ENCODE peak calls at places on chromosomes 6 and 20, in four cellular contexts. One of them, this sample, is unnamed.

GRCh38 chr6:14211596-14211961 is 94.0 kb downstream of the CD83 start:
- DNase-seq in mesenchymal stem cell: peak; percentile 62
- DNase-seq in neuronal stem cell: peak; percentile 83
- DNase-seq in H1: no peak
- DNase-seq in this sample: no peak

GRCh38 chr6:37696220-37696840 is 1.4 kb downstream of the MDGA1 start:
- DNase-seq in mesenchymal stem cell: peak; percentile 54
- DNase-seq in neuronal stem cell: no peak
- DNase-seq in H1: peak; percentile 62
- DNase-seq in this sample: peak; percentile 45

GRCh38 chr6:112286010-112286409 is 31.6 kb upstream of the LAMA4 start:
- DNase-seq in mesenchymal stem cell: no peak
- DNase-seq in neuronal stem cell: no peak
- DNase-seq in H1: no peak
- DNase-seq in this sample: peak; percentile 17

GRCh38 chr6:52754443-52754842 is 8.8 kb downstream of the GSTA2 start:
- DNase-seq in mesenchymal stem cell: no peak
- DNase-seq in neuronal stem cell: no peak
- DNase-seq in H1: no peak
- DNase-seq in this sample: no peak

GRCh38 chr20:23995905-23996666 is 7.5 kb upstream of the GGTLC1 start:
- DNase-seq in mesenchymal stem cell: peak; percentile 12
- DNase-seq in neuronal stem cell: peak; percentile 30
- DNase-seq in H1: no peak
- DNase-seq in this sample: peak; percentile 60

GRCh38 chr6:104409913-104410312 is 449.8 kb downstream of the HACE1 start:
- DNase-seq in mesenchymal stem cell: no peak
- DNase-seq in neuronal stem cell: no peak
- DNase-seq in H1: no peak
- DNase-seq in this sample: peak; percentile 22

GRCh38 chr20:63406617-63407245 is 45.6 kb upstream of the CHRNA4 start:
- DNase-seq in mesenchymal stem cell: no peak
- DNase-seq in neuronal stem cell: no peak
- DNase-seq in H1: no peak
- DNase-seq in this sample: no peak

GRCh38 chr6:74343804-74344203 is 647.8 kb downstream of the CD109 start:
- DNase-seq in mesenchymal stem cell: no peak
- DNase-seq in neuronal stem cell: no peak
- DNase-seq in H1: no peak
- DNase-seq in this sample: peak; percentile 8

GRCh38 chr6:168195712-168196111 is 116.7 kb upstream of the FRMD1 start:
- DNase-seq in mesenchymal stem cell: no peak
- DNase-seq in neuronal stem cell: no peak
- DNase-seq in H1: peak; percentile 28
- DNase-seq in this sample: no peak

GRCh38 chr20:50646483-50646996 is 44.8 kb downstream of the RIPOR3 start:
- DNase-seq in mesenchymal stem cell: peak; percentile 89
- DNase-seq in neuronal stem cell: no peak
- DNase-seq in H1: no peak
- DNase-seq in this sample: no peak

GRCh38 chr20:50648651-50649050 is 42.7 kb downstream of the RIPOR3 start:
- DNase-seq in mesenchymal stem cell: no peak
- DNase-seq in neuronal stem cell: no peak
- DNase-seq in H1: no peak
- DNase-seq in this sample: no peak

GRCh38 chr20:50642288-50642803 is 49.0 kb downstream of the RIPOR3 start:
- DNase-seq in mesenchymal stem cell: peak; percentile 75
- DNase-seq in neuronal stem cell: no peak
- DNase-seq in H1: no peak
- DNase-seq in this sample: no peak

GRCh38 chr20:50649587-50649986 is 41.8 kb downstream of the RIPOR3 start:
- DNase-seq in mesenchymal stem cell: no peak
- DNase-seq in neuronal stem cell: no peak
- DNase-seq in H1: no peak
- DNase-seq in this sample: no peak

DNA sequence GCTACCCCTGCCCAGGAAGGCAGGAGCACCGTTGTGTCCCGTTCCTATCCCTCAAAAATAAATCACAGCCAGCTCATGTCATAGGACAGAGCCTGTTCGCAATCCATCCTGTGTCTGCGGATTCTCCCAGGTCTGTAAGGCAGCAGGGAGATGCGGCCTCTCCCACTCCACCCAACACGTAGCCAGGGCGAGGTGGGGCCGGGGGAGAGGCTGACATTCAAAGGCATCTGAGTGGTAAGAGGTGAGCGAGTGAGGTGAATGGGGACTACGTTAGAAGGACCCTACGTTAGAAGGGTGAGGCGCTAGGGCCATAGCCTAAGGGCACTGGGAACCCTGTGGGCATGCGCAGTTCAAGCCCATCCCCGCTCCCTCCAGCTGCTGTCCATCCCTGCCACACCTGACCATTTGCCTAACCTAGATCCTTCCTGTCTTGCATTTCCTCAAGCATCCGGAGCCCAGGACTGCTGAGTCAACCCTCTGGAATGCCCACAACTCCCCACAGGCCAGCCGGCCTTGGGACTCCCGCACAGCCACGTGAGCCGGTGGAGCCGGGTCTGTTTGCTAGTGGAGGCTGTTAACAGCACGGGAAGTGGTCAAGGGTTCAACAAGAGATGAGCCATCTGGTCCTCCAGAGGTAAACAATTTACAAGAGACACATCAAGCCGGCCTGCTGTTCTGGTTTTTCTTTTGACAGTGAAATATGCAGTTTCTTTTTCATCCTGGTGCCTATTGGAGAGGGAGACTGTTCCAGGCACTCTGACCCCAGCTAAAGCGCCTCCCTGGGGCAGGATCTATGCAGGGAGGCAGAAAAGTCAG is 45.9 kb downstream of the RIPOR3 start:
- DNase-seq in mesenchymal stem cell: peak; percentile 100
- DNase-seq in neuronal stem cell: no peak
- DNase-seq in H1: peak; percentile 77
- DNase-seq in this sample: peak; percentile 94
- H2BK12ac ChIP-seq in mesenchymal stem cell: peak overlapping the region; percentile 100
- H2BK12ac ChIP-seq in neuronal stem cell: peak overlapping the region; percentile 5
- H2BK12ac ChIP-seq in H1: peak overlapping the region; percentile 100
- H2BK12ac ChIP-seq in this sample: peak overlapping the region; percentile 41

DNA sequence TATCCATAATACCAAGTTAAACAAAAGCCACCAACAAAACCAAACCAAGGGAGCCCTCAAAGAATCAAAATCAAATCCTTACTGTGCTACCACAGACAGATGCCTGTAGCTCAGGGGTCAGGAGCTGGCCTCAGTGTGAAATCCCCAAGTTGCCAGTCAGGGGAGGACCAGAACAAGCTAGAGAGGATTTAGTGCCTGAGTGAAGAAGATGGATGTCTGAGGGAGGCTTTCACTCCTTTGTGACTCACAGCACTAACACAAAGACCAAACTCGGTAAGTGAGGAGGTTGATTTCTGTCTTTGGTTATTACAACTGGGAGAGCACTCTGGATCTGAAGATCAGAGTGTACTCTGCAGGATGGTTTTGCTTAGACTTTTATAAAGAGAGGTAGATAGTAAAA is 189.9 kb upstream of the ZNF184 start:
- DNase-seq in mesenchymal stem cell: no peak
- DNase-seq in neuronal stem cell: no peak
- DNase-seq in H1: no peak
- DNase-seq in this sample: peak; percentile 35
- H3K4me3 ChIP-seq in mesenchymal stem cell: no peak overlapping the region
- H3K4me3 ChIP-seq in neuronal stem cell: no peak overlapping the region
- H3K4me3 ChIP-seq in H1: no peak overlapping the region
- H3K4me3 ChIP-seq in this sample: no peak overlapping the region

DNA sequence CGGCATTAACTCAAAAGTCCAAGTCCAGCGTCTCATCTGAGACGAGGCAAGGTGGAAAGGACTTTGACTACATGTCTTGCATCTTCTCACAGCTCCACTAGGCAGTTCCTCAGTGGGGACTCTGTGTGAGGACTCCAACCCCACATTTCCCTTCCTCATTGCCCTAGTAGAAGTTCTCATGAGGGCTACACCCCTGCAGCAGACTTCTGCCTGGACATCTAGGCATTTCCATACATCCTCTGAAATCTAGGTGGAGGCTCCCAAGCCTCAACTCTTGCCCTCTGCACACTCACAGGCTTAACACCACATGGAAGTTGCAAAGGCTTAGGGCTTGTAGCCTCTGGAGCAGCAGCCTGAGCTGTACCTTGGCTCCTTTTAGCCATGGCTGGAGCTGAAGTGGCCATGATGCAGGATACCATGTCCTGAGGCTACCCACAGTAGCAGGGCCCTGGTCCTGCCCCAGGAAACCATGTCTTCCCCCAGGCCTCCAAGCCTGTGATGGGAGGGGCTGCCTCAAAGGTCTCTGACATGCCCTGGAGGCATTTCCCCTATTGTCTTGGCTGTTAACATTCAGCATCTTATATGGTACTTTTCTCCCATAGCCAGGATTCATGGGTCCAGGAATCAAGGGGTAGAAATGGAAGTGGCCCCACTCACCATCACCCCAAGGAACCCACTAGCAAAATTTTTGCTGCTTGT is 194.6 kb upstream of the KCNG1 start:
- DNase-seq in mesenchymal stem cell: no peak
- DNase-seq in neuronal stem cell: no peak
- DNase-seq in H1: no peak
- DNase-seq in this sample: peak; percentile 62
- H2BK12ac ChIP-seq in mesenchymal stem cell: no peak overlapping the region
- H2BK12ac ChIP-seq in neuronal stem cell: no peak overlapping the region
- H2BK12ac ChIP-seq in H1: no peak overlapping the region
- H2BK12ac ChIP-seq in this sample: no peak overlapping the region

GRCh38 chr6:139265512-139266190 is 26.1 kb downstream of the TXLNB start:
- DNase-seq in mesenchymal stem cell: no peak
- DNase-seq in neuronal stem cell: no peak
- DNase-seq in H1: no peak
- DNase-seq in this sample: no peak

GRCh38 chr6:139270249-139270648 is 21.5 kb downstream of the TXLNB start:
- DNase-seq in mesenchymal stem cell: no peak
- DNase-seq in neuronal stem cell: no peak
- DNase-seq in H1: no peak
- DNase-seq in this sample: no peak

GRCh38 chr6:139271056-139271455 is 20.7 kb downstream of the TXLNB start:
- DNase-seq in mesenchymal stem cell: peak; percentile 87
- DNase-seq in neuronal stem cell: no peak
- DNase-seq in H1: no peak
- DNase-seq in this sample: peak; percentile 17
- H3K4me3 ChIP-seq in mesenchymal stem cell: no peak overlapping the region
- H3K4me3 ChIP-seq in neuronal stem cell: no peak overlapping the region
- H3K4me3 ChIP-seq in H1: no peak overlapping the region
- H3K4me3 ChIP-seq in this sample: no peak overlapping the region

GRCh38 chr6:2990179-2990931 is 9.3 kb upstream of the NQO2 start:
- DNase-seq in mesenchymal stem cell: peak; percentile 81
- DNase-seq in neuronal stem cell: no peak
- DNase-seq in H1: no peak
- DNase-seq in this sample: no peak
- H2BK12ac ChIP-seq in mesenchymal stem cell: no peak overlapping the region
- H2BK12ac ChIP-seq in neuronal stem cell: no peak overlapping the region
- H2BK12ac ChIP-seq in H1: peak overlapping the region; percentile 98
- H2BK12ac ChIP-seq in this sample: no peak overlapping the region

GRCh38 chr6:96613291-96613999 is 50.5 kb downstream of the FHL5 start:
- DNase-seq in mesenchymal stem cell: no peak
- DNase-seq in neuronal stem cell: no peak
- DNase-seq in H1: no peak
- DNase-seq in this sample: no peak
- H3K4me3 ChIP-seq in mesenchymal stem cell: no peak overlapping the region
- H3K4me3 ChIP-seq in neuronal stem cell: no peak overlapping the region
- H3K4me3 ChIP-seq in H1: no peak overlapping the region
- H3K4me3 ChIP-seq in this sample: no peak overlapping the region

GRCh38 chr6:148027201-148027600 is 315.4 kb upstream of the SASH1 start:
- DNase-seq in mesenchymal stem cell: no peak
- DNase-seq in neuronal stem cell: no peak
- DNase-seq in H1: no peak
- DNase-seq in this sample: no peak

GRCh38 chr6:148021135-148021534 is 321.5 kb upstream of the SASH1 start:
- DNase-seq in mesenchymal stem cell: no peak
- DNase-seq in neuronal stem cell: no peak
- DNase-seq in H1: no peak
- DNase-seq in this sample: no peak

GRCh38 chr6:148016013-148016412 is 326.6 kb upstream of the SASH1 start:
- DNase-seq in mesenchymal stem cell: no peak
- DNase-seq in neuronal stem cell: no peak
- DNase-seq in H1: no peak
- DNase-seq in this sample: no peak

DNA sequence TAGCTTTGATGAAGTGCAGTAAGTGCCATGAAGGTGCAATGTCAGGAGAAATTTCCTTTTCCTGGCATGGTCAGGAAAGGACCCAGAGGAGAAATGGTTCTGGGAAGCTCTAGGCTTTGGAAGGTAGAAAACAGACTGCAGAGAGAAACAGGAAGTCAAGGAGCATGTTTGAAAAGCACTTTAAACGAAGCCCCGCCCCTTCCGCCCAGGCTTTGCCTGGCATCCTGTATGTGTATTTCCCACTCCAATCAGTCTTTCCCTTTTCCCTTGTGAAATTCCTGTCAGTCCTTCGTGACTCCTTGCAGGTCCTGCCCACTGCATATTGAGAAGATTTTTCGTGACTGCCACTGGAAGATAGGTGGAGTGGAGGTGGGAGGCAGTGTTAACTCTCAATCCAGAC is 320.9 kb upstream of the SASH1 start:
- DNase-seq in mesenchymal stem cell: no peak
- DNase-seq in neuronal stem cell: no peak
- DNase-seq in H1: peak; percentile 45
- DNase-seq in this sample: no peak
- H2BK12ac ChIP-seq in mesenchymal stem cell: no peak overlapping the region
- H2BK12ac ChIP-seq in neuronal stem cell: no peak overlapping the region
- H2BK12ac ChIP-seq in H1: no peak overlapping the region
- H2BK12ac ChIP-seq in this sample: no peak overlapping the region

GRCh38 chr20:8602389-8603116 is 466.3 kb upstream of the PLCB4 start:
- DNase-seq in mesenchymal stem cell: peak; percentile 31
- DNase-seq in neuronal stem cell: no peak
- DNase-seq in H1: no peak
- DNase-seq in this sample: no peak
- H3K4me3 ChIP-seq in mesenchymal stem cell: no peak overlapping the region
- H3K4me3 ChIP-seq in neuronal stem cell: no peak overlapping the region
- H3K4me3 ChIP-seq in H1: no peak overlapping the region
- H3K4me3 ChIP-seq in this sample: no peak overlapping the region

DNA sequence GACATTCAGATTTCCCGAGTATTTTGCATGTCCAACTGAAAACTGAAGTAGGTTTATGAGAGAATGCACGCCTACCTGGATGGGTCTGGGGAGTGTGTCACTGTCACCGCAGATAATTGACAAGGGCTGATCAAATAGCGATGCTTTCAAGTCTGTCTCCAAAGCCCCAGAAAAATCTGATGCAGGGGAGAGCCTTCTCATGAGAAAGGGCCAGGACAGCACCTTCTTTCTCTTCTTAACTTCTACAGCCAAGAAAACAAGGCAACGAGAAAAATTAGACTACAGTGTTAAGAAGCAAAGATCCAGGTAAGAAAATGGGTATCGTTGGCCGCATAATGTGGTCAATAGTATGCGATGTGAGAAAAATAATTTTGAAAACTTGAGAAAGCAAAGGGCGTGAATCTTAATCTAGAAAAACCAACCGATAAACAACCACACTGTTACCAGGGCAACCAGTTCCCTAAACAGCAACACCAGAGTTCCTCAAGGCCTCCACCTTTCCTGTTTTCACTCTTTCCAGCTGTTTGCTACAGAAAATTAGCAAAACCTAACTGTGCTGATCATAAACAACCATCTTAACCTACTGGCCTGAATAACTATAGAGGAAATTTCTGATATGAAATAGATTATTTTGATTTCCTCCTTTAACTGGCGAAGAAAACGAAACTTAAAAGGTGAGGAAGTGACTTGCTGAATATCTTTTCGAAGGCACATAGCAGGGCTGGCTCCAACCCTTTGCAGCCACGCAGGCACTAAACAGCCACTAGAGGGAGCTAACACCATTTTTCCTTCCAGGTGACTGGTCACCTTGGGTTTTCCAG is 2.6 kb downstream of the TAGAP start:
- DNase-seq in mesenchymal stem cell: peak; percentile 66
- DNase-seq in neuronal stem cell: peak; percentile 66
- DNase-seq in H1: peak; percentile 73
- DNase-seq in this sample: peak; percentile 95
- H2BK12ac ChIP-seq in mesenchymal stem cell: no peak overlapping the region
- H2BK12ac ChIP-seq in neuronal stem cell: no peak overlapping the region
- H2BK12ac ChIP-seq in H1: peak overlapping the region; percentile 10
- H2BK12ac ChIP-seq in this sample: no peak overlapping the region

GRCh38 chr6:27130668-27131428 is 116.7 kb upstream of the PRSS16 start:
- DNase-seq in mesenchymal stem cell: no peak
- DNase-seq in neuronal stem cell: no peak
- DNase-seq in H1: no peak
- DNase-seq in this sample: no peak
- H3K4me3 ChIP-seq in mesenchymal stem cell: no peak overlapping the region
- H3K4me3 ChIP-seq in neuronal stem cell: peak overlapping the region; percentile 94
- H3K4me3 ChIP-seq in H1: peak overlapping the region; percentile 89
- H3K4me3 ChIP-seq in this sample: no peak overlapping the region